ENCODE peak calls at places on chromosomes 7 and 10, in four cellular contexts. One of them, this sample, is unnamed. For H3K4me1, the result is how much of the 10 kb centered on the place peaks cover.

GRCh38 chr10:75717126-75717916 is 285.9 kb downstream of the LRMDA start:
- DNase-seq in H1: no peak
- DNase-seq in prostate gland: no peak
- DNase-seq in breast epithelium: no peak
- DNase-seq in this sample: no peak

GRCh38 chr7:129825554-129826267 is 127.0 kb downstream of the UBE2H start:
- DNase-seq in H1: no peak
- DNase-seq in prostate gland: peak
- DNase-seq in breast epithelium: peak
- DNase-seq in this sample: peak

GRCh38 chr10:62885656-62886461 is 69.7 kb upstream of the EGR2 start:
- DNase-seq in H1: no peak
- DNase-seq in prostate gland: no peak
- DNase-seq in breast epithelium: no peak
- DNase-seq in this sample: no peak

GRCh38 chr7:135368416-135369186 is 135.0 kb downstream of the STRA8 start:
- DNase-seq in H1: no peak
- DNase-seq in prostate gland: no peak
- DNase-seq in breast epithelium: no peak
- DNase-seq in this sample: no peak

GRCh38 chr10:69869291-69869841 is 67.7 kb downstream of the COL13A1 start:
- DNase-seq in H1: no peak
- DNase-seq in prostate gland: peak
- DNase-seq in breast epithelium: no peak
- DNase-seq in this sample: no peak

GRCh38 chr7:155984028-155984607 is 171.9 kb upstream of the SHH start:
- DNase-seq in H1: no peak
- DNase-seq in prostate gland: no peak
- DNase-seq in breast epithelium: peak
- DNase-seq in this sample: no peak

GRCh38 chr7:100469227-100470044 is 5.4 kb upstream of the SPACDR start:
- DNase-seq in H1: no peak
- DNase-seq in prostate gland: peak
- DNase-seq in breast epithelium: peak
- DNase-seq in this sample: peak

GRCh38 chr7:33750177-33750576 is 155.2 kb upstream of the BMPER start:
- DNase-seq in H1: no peak
- DNase-seq in prostate gland: no peak
- DNase-seq in breast epithelium: no peak
- DNase-seq in this sample: no peak

GRCh38 chr7:18345641-18346234 is 149.8 kb upstream of the HDAC9 start:
- DNase-seq in H1: no peak
- DNase-seq in prostate gland: peak
- DNase-seq in breast epithelium: no peak
- DNase-seq in this sample: peak

GRCh38 chr7:27236053-27236410 is 6.6 kb upstream of the EVX1 start:
- DNase-seq in H1: no peak
- DNase-seq in prostate gland: no peak
- DNase-seq in breast epithelium: no peak
- DNase-seq in this sample: peak

GRCh38 chr7:98831641-98832221 is 38.1 kb downstream of the TMEM130 start:
- DNase-seq in H1: no peak
- DNase-seq in prostate gland: no peak
- DNase-seq in breast epithelium: no peak
- DNase-seq in this sample: peak

GRCh38 chr7:103651978-103652377 is 206.0 kb upstream of the SLC26A5 start:
- DNase-seq in H1: no peak
- DNase-seq in prostate gland: no peak
- DNase-seq in breast epithelium: no peak
- DNase-seq in this sample: peak

GRCh38 chr10:70482982-70483760 is 4.6 kb downstream of the PALD1 start:
- DNase-seq in H1: no peak
- DNase-seq in prostate gland: no peak
- DNase-seq in breast epithelium: no peak
- DNase-seq in this sample: no peak

GRCh38 chr7:135361788-135362187 is 128.2 kb downstream of the STRA8 start:
- DNase-seq in H1: no peak
- DNase-seq in prostate gland: no peak
- DNase-seq in breast epithelium: no peak
- DNase-seq in this sample: peak

GRCh38 chr10:69088471-69088769 is 517 bp downstream of the SRGN start:
- DNase-seq in H1: no peak
- DNase-seq in prostate gland: no peak
- DNase-seq in breast epithelium: no peak
- DNase-seq in this sample: no peak

GRCh38 chr7:149714910-149715471 is 58.4 kb downstream of the ZNF467 start:
- DNase-seq in H1: no peak
- DNase-seq in prostate gland: peak
- DNase-seq in breast epithelium: no peak
- DNase-seq in this sample: no peak

GRCh38 chr7:672891-673290 is 53.6 kb upstream of the DNAAF5 start:
- DNase-seq in H1: no peak
- DNase-seq in prostate gland: no peak
- DNase-seq in breast epithelium: no peak
- DNase-seq in this sample: no peak

GRCh38 chr10:124646483-124647352 is 97.5 kb downstream of the FAM53B start:
- DNase-seq in H1: no peak
- DNase-seq in prostate gland: no peak
- DNase-seq in breast epithelium: no peak
- DNase-seq in this sample: no peak

GRCh38 chr7:121882731-121883130 is 9.8 kb downstream of the PTPRZ1 start:
- DNase-seq in H1: no peak
- DNase-seq in prostate gland: no peak
- DNase-seq in breast epithelium: no peak
- DNase-seq in this sample: no peak

GRCh38 chr7:111113263-111114017 is 22.5 kb downstream of the LRRN3 start:
- DNase-seq in H1: no peak
- DNase-seq in prostate gland: no peak
- DNase-seq in breast epithelium: no peak
- DNase-seq in this sample: no peak

GRCh38 chr7:45123913-45124312 is 12.4 kb upstream of the TBRG4 start:
- DNase-seq in H1: no peak
- DNase-seq in prostate gland: no peak
- DNase-seq in breast epithelium: no peak
- DNase-seq in this sample: peak

GRCh38 chr10:103232772-103233488 is 12.8 kb upstream of the RPEL1 start:
- DNase-seq in H1: no peak
- DNase-seq in prostate gland: no peak
- DNase-seq in breast epithelium: no peak
- DNase-seq in this sample: peak

GRCh38 chr7:134458341-134458805 is 527 bp downstream of the AKR1B1 start:
- DNase-seq in H1: no peak
- DNase-seq in prostate gland: peak
- DNase-seq in breast epithelium: no peak
- DNase-seq in this sample: peak

GRCh38 chr10:58266826-58267712 is 625 bp downstream of the IPMK start:
- DNase-seq in H1: no peak
- DNase-seq in prostate gland: peak
- DNase-seq in breast epithelium: peak
- DNase-seq in this sample: peak

GRCh38 chr7:76225379-76225778 is 23.7 kb downstream of the SRRM3 start:
- DNase-seq in H1: no peak
- DNase-seq in prostate gland: no peak
- DNase-seq in breast epithelium: no peak
- DNase-seq in this sample: peak

GRCh38 chr10:71660313-71660712 is 59.3 kb downstream of the C10orf105 start:
- DNase-seq in H1: no peak
- DNase-seq in prostate gland: no peak
- DNase-seq in breast epithelium: no peak
- DNase-seq in this sample: no peak
- TF ChIP-seq POLR2AphosphoS5 in H1: no peak
- TF ChIP-seq POLR2AphosphoS5 in prostate gland: no peak
- TF ChIP-seq POLR2AphosphoS5 in breast epithelium: no peak
- TF ChIP-seq POLR2AphosphoS5 in this sample: no peak

GRCh38 chr10:30433779-30434272 is at the start of gene MAP3K8:
- DNase-seq in H1: peak
- DNase-seq in prostate gland: peak
- DNase-seq in breast epithelium: peak
- DNase-seq in this sample: peak

GRCh38 chr10:30433286-30433778 is 652 bp upstream of the MAP3K8 start:
- DNase-seq in H1: no peak
- DNase-seq in prostate gland: peak
- DNase-seq in breast epithelium: peak
- DNase-seq in this sample: peak

GRCh38 chr10:30432631-30433285 is 1.2 kb upstream of the MAP3K8 start:
- DNase-seq in H1: no peak
- DNase-seq in prostate gland: no peak
- DNase-seq in breast epithelium: peak
- DNase-seq in this sample: peak

GRCh38 chr10:30431435-30431911 is 2.5 kb upstream of the MAP3K8 start:
- DNase-seq in H1: no peak
- DNase-seq in prostate gland: no peak
- DNase-seq in breast epithelium: no peak
- DNase-seq in this sample: peak

DNA sequence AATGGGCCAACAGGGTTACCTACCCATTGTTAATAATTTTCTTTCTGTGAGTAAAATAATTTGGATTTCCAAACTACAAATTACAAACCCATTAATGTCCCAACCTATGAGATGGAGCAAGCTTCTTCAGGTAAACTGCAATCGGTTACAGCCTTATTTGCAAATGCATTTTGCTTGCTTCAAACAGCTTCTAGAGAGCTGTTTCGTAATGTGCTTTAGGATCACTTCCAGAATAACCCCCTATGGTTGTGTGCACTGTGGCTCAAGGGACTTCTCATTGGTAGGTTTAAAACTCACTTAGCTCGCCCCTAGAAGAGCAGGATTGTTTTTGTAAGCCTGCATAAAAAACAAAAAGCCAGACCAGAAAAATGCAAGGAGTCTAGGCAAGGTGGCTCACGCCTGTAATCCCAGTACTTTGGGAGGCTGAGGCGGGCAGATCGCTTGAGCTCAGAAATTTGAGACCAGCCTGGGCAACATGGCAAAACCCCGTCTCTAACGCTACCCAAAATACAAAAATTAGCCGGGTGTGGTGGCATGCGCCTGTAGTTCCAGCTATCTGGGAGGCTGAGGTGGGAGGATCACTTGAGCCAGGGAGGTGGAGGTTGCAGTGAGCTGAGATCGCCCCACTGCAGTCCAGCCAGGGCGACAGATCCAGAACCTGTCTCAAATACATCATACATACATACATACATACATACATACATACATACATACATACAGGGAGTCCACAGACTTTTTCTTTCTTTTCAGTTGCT is 3.3 kb upstream of the MAP3K8 start:
- DNase-seq in H1: no peak
- DNase-seq in prostate gland: no peak
- DNase-seq in breast epithelium: no peak
- DNase-seq in this sample: no peak
- H3K4me1 ChIP-seq in H1: under half
- H3K4me1 ChIP-seq in prostate gland: under half
- H3K4me1 ChIP-seq in breast epithelium: under half
- H3K4me1 ChIP-seq in this sample: under half

GRCh38 chr7:73734619-73735525 is 3.7 kb downstream of the ABHD11 start:
- DNase-seq in H1: no peak
- DNase-seq in prostate gland: peak
- DNase-seq in breast epithelium: peak
- DNase-seq in this sample: peak
- TF ChIP-seq POLR2AphosphoS5 in H1: peak
- TF ChIP-seq POLR2AphosphoS5 in prostate gland: peak
- TF ChIP-seq POLR2AphosphoS5 in breast epithelium: peak
- TF ChIP-seq POLR2AphosphoS5 in this sample: peak

DNA sequence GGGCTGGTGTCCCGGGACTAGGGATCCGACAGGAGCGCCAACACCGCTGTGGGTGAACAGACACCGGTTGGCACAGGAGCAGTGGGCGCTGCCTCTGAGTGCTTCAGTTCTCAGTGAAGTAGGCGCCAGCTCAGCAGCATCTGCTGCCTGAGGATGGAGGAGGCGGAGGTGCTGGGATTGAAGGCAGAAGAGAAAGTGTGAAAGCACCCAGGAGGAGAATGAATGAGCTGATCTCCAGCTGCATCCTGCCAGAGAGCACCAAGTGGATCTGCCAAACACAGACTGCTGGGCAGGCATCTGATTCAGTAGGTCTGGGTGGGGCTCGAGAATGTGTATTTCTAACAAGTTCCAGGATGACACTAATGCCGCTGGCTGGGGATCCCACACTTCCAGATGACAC is 74.5 kb downstream of the LANCL2 start:
- DNase-seq in H1: no peak
- DNase-seq in prostate gland: no peak
- DNase-seq in breast epithelium: no peak
- DNase-seq in this sample: no peak
- H3K4me1 ChIP-seq in H1: under half
- H3K4me1 ChIP-seq in prostate gland: under half
- H3K4me1 ChIP-seq in breast epithelium: under half
- H3K4me1 ChIP-seq in this sample: under half

GRCh38 chr7:6444516-6445269 is 3.1 kb downstream of the DAGLB start:
- DNase-seq in H1: no peak
- DNase-seq in prostate gland: no peak
- DNase-seq in breast epithelium: no peak
- DNase-seq in this sample: no peak

GRCh38 chr7:6447589-6448210 is at the start of gene DAGLB:
- DNase-seq in H1: peak
- DNase-seq in prostate gland: peak
- DNase-seq in breast epithelium: peak
- DNase-seq in this sample: peak

GRCh38 chr7:6443372-6443941 is 4.3 kb downstream of the DAGLB start:
- DNase-seq in H1: no peak
- DNase-seq in prostate gland: no peak
- DNase-seq in breast epithelium: no peak
- DNase-seq in this sample: no peak

GRCh38 chr7:6448943-6449543 is 1.3 kb upstream of the DAGLB start:
- DNase-seq in H1: no peak
- DNase-seq in prostate gland: no peak
- DNase-seq in breast epithelium: no peak
- DNase-seq in this sample: peak

DNA sequence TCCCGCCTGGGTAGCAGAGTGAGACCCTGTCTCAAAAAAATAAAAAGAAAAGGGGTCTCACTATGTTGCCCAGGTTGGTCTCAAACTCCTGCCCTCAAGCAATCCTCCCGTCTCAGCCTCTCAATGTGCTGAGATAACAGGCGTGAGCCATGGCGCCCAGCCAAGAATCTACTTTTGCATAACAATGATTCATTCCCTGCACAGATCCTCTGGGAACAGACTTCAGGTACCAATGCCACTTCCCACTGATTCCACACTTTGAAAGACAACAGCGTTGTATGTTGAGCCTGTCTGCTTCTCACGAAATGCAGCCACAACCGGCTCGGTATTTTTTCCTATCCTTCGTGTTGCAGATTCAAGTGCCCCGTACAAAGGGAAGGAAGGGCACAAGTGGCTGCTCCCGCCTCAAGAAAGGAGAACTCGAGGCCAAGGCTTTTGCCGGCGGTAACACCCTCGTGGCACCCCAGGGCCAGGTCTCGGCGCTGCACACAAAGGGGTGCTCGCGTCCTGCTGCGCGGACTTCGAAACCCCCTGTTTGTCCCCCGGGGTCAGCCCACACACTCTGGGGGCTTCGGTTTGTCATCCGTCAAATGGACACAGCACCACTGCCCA is 671 bp downstream of the DAGLB start:
- DNase-seq in H1: no peak
- DNase-seq in prostate gland: peak
- DNase-seq in breast epithelium: peak
- DNase-seq in this sample: peak
- TF ChIP-seq POLR2AphosphoS5 in H1: no peak
- TF ChIP-seq POLR2AphosphoS5 in prostate gland: peak
- TF ChIP-seq POLR2AphosphoS5 in breast epithelium: no peak
- TF ChIP-seq POLR2AphosphoS5 in this sample: peak

GRCh38 chr7:124577256-124577655 is 188.3 kb downstream of the GPR37 start:
- DNase-seq in H1: no peak
- DNase-seq in prostate gland: no peak
- DNase-seq in breast epithelium: no peak
- DNase-seq in this sample: no peak
- H3K4me1 ChIP-seq in H1: under half
- H3K4me1 ChIP-seq in prostate gland: under half
- H3K4me1 ChIP-seq in breast epithelium: under half
- H3K4me1 ChIP-seq in this sample: under half

GRCh38 chr7:30841025-30841735 is 70.0 kb downstream of the MINDY4 start:
- DNase-seq in H1: no peak
- DNase-seq in prostate gland: no peak
- DNase-seq in breast epithelium: no peak
- DNase-seq in this sample: no peak
- TF ChIP-seq POLR2AphosphoS5 in H1: no peak
- TF ChIP-seq POLR2AphosphoS5 in prostate gland: no peak
- TF ChIP-seq POLR2AphosphoS5 in breast epithelium: no peak
- TF ChIP-seq POLR2AphosphoS5 in this sample: no peak